ENCODE peak calls at places on chromosomes 1 and 21, in nine cellular contexts. One of them, this sample, is unnamed.
A peak's percentile ranks its signal among the peaks of the same experiment; 100 is the strongest.

GRCh38 chr1:18199462-18199861 is 91.9 kb downstream of the IGSF21 start:
- DNase-seq in adrenal gland: no peak
- DNase-seq in astrocyte of the spinal cord: no peak
- DNase-seq in fibroblast of the aortic adventitia: no peak
- DNase-seq in psoas muscle: no peak
- DNase-seq in AG04450: no peak
- DNase-seq in sigmoid colon: no peak
- DNase-seq in esophagus squamous epithelium: no peak
- DNase-seq in endothelial cell of umbilical vein: no peak
- DNase-seq in this sample: no peak

GRCh38 chr21:28734522-28735175 is 258.0 kb downstream of the LTN1 start:
- DNase-seq in adrenal gland: no peak
- DNase-seq in astrocyte of the spinal cord: no peak
- DNase-seq in fibroblast of the aortic adventitia: no peak
- DNase-seq in psoas muscle: no peak
- DNase-seq in AG04450: no peak
- DNase-seq in sigmoid colon: no peak
- DNase-seq in esophagus squamous epithelium: no peak
- DNase-seq in endothelial cell of umbilical vein: no peak
- DNase-seq in this sample: no peak

GRCh38 chr1:63593887-63594617 is 841 bp downstream of the PGM1 start:
- DNase-seq in adrenal gland: peak; percentile 82
- DNase-seq in astrocyte of the spinal cord: peak; percentile 25
- DNase-seq in fibroblast of the aortic adventitia: peak; percentile 30
- DNase-seq in psoas muscle: peak; percentile 92
- DNase-seq in AG04450: no peak
- DNase-seq in sigmoid colon: peak; percentile 80
- DNase-seq in esophagus squamous epithelium: peak; percentile 24
- DNase-seq in endothelial cell of umbilical vein: peak; percentile 15
- DNase-seq in this sample: peak; percentile 62

GRCh38 chr1:22525646-22526045 is 37.6 kb upstream of the EPHA8 start:
- DNase-seq in adrenal gland: no peak
- DNase-seq in astrocyte of the spinal cord: no peak
- DNase-seq in fibroblast of the aortic adventitia: no peak
- DNase-seq in psoas muscle: no peak
- DNase-seq in AG04450: no peak
- DNase-seq in sigmoid colon: no peak
- DNase-seq in esophagus squamous epithelium: no peak
- DNase-seq in endothelial cell of umbilical vein: no peak
- DNase-seq in this sample: no peak

GRCh38 chr1:172699111-172699510 is 40.2 kb downstream of the FASLG start:
- DNase-seq in adrenal gland: no peak
- DNase-seq in astrocyte of the spinal cord: peak; percentile 71
- DNase-seq in fibroblast of the aortic adventitia: peak; percentile 22
- DNase-seq in psoas muscle: no peak
- DNase-seq in AG04450: no peak
- DNase-seq in sigmoid colon: no peak
- DNase-seq in esophagus squamous epithelium: no peak
- DNase-seq in endothelial cell of umbilical vein: peak; percentile 60
- DNase-seq in this sample: no peak

GRCh38 chr1:19325958-19326747 is 14.0 kb downstream of the SLC66A1 start:
- DNase-seq in adrenal gland: no peak
- DNase-seq in astrocyte of the spinal cord: no peak
- DNase-seq in fibroblast of the aortic adventitia: no peak
- DNase-seq in psoas muscle: no peak
- DNase-seq in AG04450: no peak
- DNase-seq in sigmoid colon: no peak
- DNase-seq in esophagus squamous epithelium: no peak
- DNase-seq in endothelial cell of umbilical vein: no peak
- DNase-seq in this sample: no peak

GRCh38 chr1:227756172-227756959 is 21.1 kb downstream of the SNAP47 start:
- DNase-seq in adrenal gland: peak; percentile 59
- DNase-seq in astrocyte of the spinal cord: no peak
- DNase-seq in fibroblast of the aortic adventitia: peak; percentile 33
- DNase-seq in psoas muscle: peak; percentile 57
- DNase-seq in AG04450: no peak
- DNase-seq in sigmoid colon: peak; percentile 89
- DNase-seq in esophagus squamous epithelium: no peak
- DNase-seq in endothelial cell of umbilical vein: no peak
- DNase-seq in this sample: no peak

GRCh38 chr1:24110642-24111263 is 1.2 kb downstream of the MYOM3 start:
- DNase-seq in adrenal gland: no peak
- DNase-seq in astrocyte of the spinal cord: no peak
- DNase-seq in fibroblast of the aortic adventitia: no peak
- DNase-seq in psoas muscle: peak; percentile 95
- DNase-seq in AG04450: no peak
- DNase-seq in sigmoid colon: no peak
- DNase-seq in esophagus squamous epithelium: no peak
- DNase-seq in endothelial cell of umbilical vein: no peak
- DNase-seq in this sample: no peak

GRCh38 chr1:86421601-86422280 is 2.2 kb upstream of the CLCA2 start:
- DNase-seq in adrenal gland: peak; percentile 24
- DNase-seq in astrocyte of the spinal cord: peak; percentile 13
- DNase-seq in fibroblast of the aortic adventitia: peak; percentile 85
- DNase-seq in psoas muscle: no peak
- DNase-seq in AG04450: no peak
- DNase-seq in sigmoid colon: no peak
- DNase-seq in esophagus squamous epithelium: no peak
- DNase-seq in endothelial cell of umbilical vein: peak; percentile 35
- DNase-seq in this sample: peak; percentile 23

GRCh38 chr1:154729031-154729442 is 121.1 kb upstream of the ADAR start:
- DNase-seq in adrenal gland: no peak
- DNase-seq in astrocyte of the spinal cord: peak; percentile 48
- DNase-seq in fibroblast of the aortic adventitia: peak; percentile 64
- DNase-seq in psoas muscle: no peak
- DNase-seq in AG04450: no peak
- DNase-seq in sigmoid colon: peak; percentile 79
- DNase-seq in esophagus squamous epithelium: no peak
- DNase-seq in endothelial cell of umbilical vein: peak; percentile 80
- DNase-seq in this sample: no peak

GRCh38 chr1:179447489-179447888 is 81.7 kb downstream of the AXDND1 start:
- DNase-seq in adrenal gland: no peak
- DNase-seq in astrocyte of the spinal cord: no peak
- DNase-seq in fibroblast of the aortic adventitia: no peak
- DNase-seq in psoas muscle: no peak
- DNase-seq in AG04450: no peak
- DNase-seq in sigmoid colon: no peak
- DNase-seq in esophagus squamous epithelium: no peak
- DNase-seq in endothelial cell of umbilical vein: peak; percentile 4
- DNase-seq in this sample: peak; percentile 1

GRCh38 chr1:57165546-57165945 is 199.7 kb upstream of the C8B start:
- DNase-seq in adrenal gland: no peak
- DNase-seq in astrocyte of the spinal cord: peak; percentile 14
- DNase-seq in fibroblast of the aortic adventitia: peak; percentile 54
- DNase-seq in psoas muscle: no peak
- DNase-seq in AG04450: no peak
- DNase-seq in sigmoid colon: no peak
- DNase-seq in esophagus squamous epithelium: no peak
- DNase-seq in endothelial cell of umbilical vein: no peak
- DNase-seq in this sample: no peak

GRCh38 chr1:237565236-237565635 is 325.5 kb downstream of the ZP4 start:
- DNase-seq in adrenal gland: no peak
- DNase-seq in astrocyte of the spinal cord: no peak
- DNase-seq in fibroblast of the aortic adventitia: no peak
- DNase-seq in psoas muscle: no peak
- DNase-seq in AG04450: no peak
- DNase-seq in sigmoid colon: no peak
- DNase-seq in esophagus squamous epithelium: no peak
- DNase-seq in endothelial cell of umbilical vein: no peak
- DNase-seq in this sample: no peak

GRCh38 chr1:237566581-237566980 is 324.1 kb downstream of the ZP4 start:
- DNase-seq in adrenal gland: no peak
- DNase-seq in astrocyte of the spinal cord: no peak
- DNase-seq in fibroblast of the aortic adventitia: no peak
- DNase-seq in psoas muscle: no peak
- DNase-seq in AG04450: no peak
- DNase-seq in sigmoid colon: no peak
- DNase-seq in esophagus squamous epithelium: no peak
- DNase-seq in endothelial cell of umbilical vein: no peak
- DNase-seq in this sample: no peak

GRCh38 chr1:237556911-237557310 is 333.8 kb downstream of the ZP4 start:
- DNase-seq in adrenal gland: no peak
- DNase-seq in astrocyte of the spinal cord: no peak
- DNase-seq in fibroblast of the aortic adventitia: no peak
- DNase-seq in psoas muscle: no peak
- DNase-seq in AG04450: no peak
- DNase-seq in sigmoid colon: no peak
- DNase-seq in esophagus squamous epithelium: no peak
- DNase-seq in endothelial cell of umbilical vein: no peak
- DNase-seq in this sample: no peak

DNA sequence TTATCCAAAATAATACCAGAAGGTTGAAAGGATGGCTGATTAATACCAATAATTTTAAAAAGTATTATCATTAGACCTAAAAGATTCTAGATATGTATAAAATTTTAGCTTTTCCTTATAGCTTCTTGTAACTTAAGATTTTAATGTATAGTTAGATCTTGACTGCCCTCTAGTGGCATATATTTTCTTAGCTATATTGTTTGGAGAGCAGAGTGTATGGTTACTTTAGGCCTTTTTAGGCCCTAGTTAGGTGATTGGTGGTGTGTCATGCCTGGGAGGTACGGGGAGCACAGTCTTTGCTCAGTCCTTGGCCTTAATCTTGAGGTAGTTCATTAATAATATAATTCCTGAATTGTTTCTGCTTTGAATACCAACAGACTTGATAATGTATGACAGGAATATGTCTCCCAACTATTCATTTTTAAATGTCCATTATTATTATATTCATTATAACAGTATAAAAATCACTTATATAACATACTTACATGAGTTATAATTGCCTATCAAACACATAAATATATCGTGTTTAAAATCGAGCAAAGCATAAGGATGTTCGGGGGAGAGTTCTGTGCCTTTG is 328.4 kb downstream of the ZP4 start:
- DNase-seq in adrenal gland: no peak
- DNase-seq in astrocyte of the spinal cord: peak; percentile 70
- DNase-seq in fibroblast of the aortic adventitia: peak; percentile 61
- DNase-seq in psoas muscle: no peak
- DNase-seq in AG04450: peak; percentile 3
- DNase-seq in sigmoid colon: no peak
- DNase-seq in esophagus squamous epithelium: no peak
- DNase-seq in endothelial cell of umbilical vein: peak; percentile 44
- DNase-seq in this sample: peak; percentile 9
- TF ChIP-seq CTCF in adrenal gland: peak; percentile 60
- TF ChIP-seq CTCF in astrocyte of the spinal cord: peak; percentile 42
- TF ChIP-seq CTCF in fibroblast of the aortic adventitia: peak; percentile 41
- TF ChIP-seq CTCF in psoas muscle: peak; percentile 39
- TF ChIP-seq CTCF in AG04450: peak; percentile 58
- TF ChIP-seq CTCF in sigmoid colon: peak; percentile 35
- TF ChIP-seq CTCF in esophagus squamous epithelium: peak; percentile 42
- TF ChIP-seq CTCF in endothelial cell of umbilical vein: peak; percentile 43
- TF ChIP-seq CTCF in this sample: peak; percentile 39

GRCh38 chr1:145959957-145960467 is 2.2 kb upstream of the LIX1L start:
- DNase-seq in adrenal gland: no peak
- DNase-seq in astrocyte of the spinal cord: no peak
- DNase-seq in fibroblast of the aortic adventitia: no peak
- DNase-seq in psoas muscle: no peak
- DNase-seq in AG04450: no peak
- DNase-seq in sigmoid colon: no peak
- DNase-seq in esophagus squamous epithelium: no peak
- DNase-seq in endothelial cell of umbilical vein: no peak
- DNase-seq in this sample: no peak
- H3K4me3 ChIP-seq in adrenal gland: peak overlapping the region; percentile 63
- H3K4me3 ChIP-seq in astrocyte of the spinal cord: peak overlapping the region; percentile 63
- H3K4me3 ChIP-seq in fibroblast of the aortic adventitia: peak overlapping the region; percentile 71
- H3K4me3 ChIP-seq in psoas muscle: peak overlapping the region; percentile 85
- H3K4me3 ChIP-seq in AG04450: peak overlapping the region; percentile 72
- H3K4me3 ChIP-seq in sigmoid colon: peak overlapping the region; percentile 60
- H3K4me3 ChIP-seq in esophagus squamous epithelium: peak overlapping the region; percentile 61
- H3K4me3 ChIP-seq in endothelial cell of umbilical vein: peak overlapping the region; percentile 32
- H3K4me3 ChIP-seq in this sample: peak overlapping the region; percentile 73

DNA sequence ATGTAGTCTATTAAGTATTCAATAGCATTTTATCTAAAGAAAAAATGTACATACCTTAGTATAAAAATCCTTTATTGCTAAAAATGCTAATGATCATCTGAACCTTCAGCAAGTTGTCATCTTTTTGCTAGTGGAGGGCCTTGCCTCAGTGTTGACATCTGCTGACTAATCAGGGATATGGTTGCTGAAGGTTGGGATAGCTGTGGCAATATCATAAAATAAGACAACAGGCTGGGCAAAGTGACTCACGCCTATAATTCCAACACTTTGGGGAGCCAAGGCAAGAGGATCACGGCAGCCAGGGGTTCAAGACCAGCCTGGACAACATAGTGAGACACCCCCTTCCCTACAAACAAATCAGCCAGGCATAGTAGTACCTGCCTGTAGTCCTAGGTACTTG is 9.0 kb downstream of the DYNLT5 start:
- DNase-seq in adrenal gland: peak; percentile 7
- DNase-seq in astrocyte of the spinal cord: no peak
- DNase-seq in fibroblast of the aortic adventitia: peak; percentile 25
- DNase-seq in psoas muscle: no peak
- DNase-seq in AG04450: no peak
- DNase-seq in sigmoid colon: no peak
- DNase-seq in esophagus squamous epithelium: no peak
- DNase-seq in endothelial cell of umbilical vein: no peak
- DNase-seq in this sample: peak; percentile 50
- TF ChIP-seq CTCF in adrenal gland: no peak
- TF ChIP-seq CTCF in astrocyte of the spinal cord: peak; percentile 10
- TF ChIP-seq CTCF in fibroblast of the aortic adventitia: peak; percentile 8
- TF ChIP-seq CTCF in psoas muscle: no peak
- TF ChIP-seq CTCF in AG04450: no peak
- TF ChIP-seq CTCF in sigmoid colon: no peak
- TF ChIP-seq CTCF in esophagus squamous epithelium: no peak
- TF ChIP-seq CTCF in endothelial cell of umbilical vein: no peak
- TF ChIP-seq CTCF in this sample: no peak

DNA sequence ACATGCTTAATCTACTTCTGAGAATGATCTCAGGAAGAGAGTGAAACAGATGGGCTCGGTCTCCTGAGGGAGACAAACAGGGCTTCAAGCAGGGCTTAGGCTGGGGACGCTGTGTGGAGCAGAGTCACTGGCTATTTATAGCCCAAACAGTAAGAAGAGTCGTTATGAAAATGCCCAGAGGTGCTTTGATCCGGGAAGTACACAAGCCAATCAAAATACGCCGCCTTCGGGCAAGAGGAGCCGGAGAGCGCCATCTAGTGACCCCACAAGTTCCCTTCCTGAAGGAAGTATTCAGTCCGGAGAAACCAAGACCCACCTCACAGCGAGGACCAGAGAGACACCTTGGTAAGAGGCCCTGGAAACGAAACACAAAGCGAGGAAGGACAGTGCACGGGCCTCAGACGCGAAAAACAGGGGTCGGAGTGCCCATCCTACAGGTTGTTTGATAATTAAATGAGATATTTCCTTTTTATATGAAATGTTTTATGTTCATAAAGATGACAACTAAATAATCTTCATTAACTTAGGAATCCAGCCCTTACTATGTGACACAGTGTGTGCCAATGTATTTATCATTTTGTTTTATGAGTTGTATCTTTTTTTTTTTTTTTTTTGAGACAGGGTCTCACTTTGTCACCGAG is 25.0 kb upstream of the SCCPDH start:
- DNase-seq in adrenal gland: peak; percentile 90
- DNase-seq in astrocyte of the spinal cord: peak; percentile 92
- DNase-seq in fibroblast of the aortic adventitia: peak; percentile 94
- DNase-seq in psoas muscle: peak; percentile 93
- DNase-seq in AG04450: peak; percentile 92
- DNase-seq in sigmoid colon: peak; percentile 95
- DNase-seq in esophagus squamous epithelium: peak; percentile 44
- DNase-seq in endothelial cell of umbilical vein: peak; percentile 93
- DNase-seq in this sample: peak; percentile 96
- H3K4me3 ChIP-seq in adrenal gland: no peak overlapping the region
- H3K4me3 ChIP-seq in astrocyte of the spinal cord: peak overlapping the region; percentile 12
- H3K4me3 ChIP-seq in fibroblast of the aortic adventitia: peak overlapping the region; percentile 50
- H3K4me3 ChIP-seq in psoas muscle: peak overlapping the region; percentile 53
- H3K4me3 ChIP-seq in AG04450: peak overlapping the region; percentile 25
- H3K4me3 ChIP-seq in sigmoid colon: peak overlapping the region; percentile 29
- H3K4me3 ChIP-seq in esophagus squamous epithelium: peak overlapping the region; percentile 30
- H3K4me3 ChIP-seq in endothelial cell of umbilical vein: no peak overlapping the region
- H3K4me3 ChIP-seq in this sample: peak overlapping the region; percentile 47

GRCh38 chr21:44455524-44456206 is 355 bp downstream of the LRRC3 start:
- DNase-seq in adrenal gland: peak; percentile 58
- DNase-seq in astrocyte of the spinal cord: peak; percentile 2
- DNase-seq in fibroblast of the aortic adventitia: peak; percentile 17
- DNase-seq in psoas muscle: peak; percentile 61
- DNase-seq in AG04450: no peak
- DNase-seq in sigmoid colon: peak; percentile 83
- DNase-seq in esophagus squamous epithelium: no peak
- DNase-seq in endothelial cell of umbilical vein: peak; percentile 27
- DNase-seq in this sample: peak; percentile 72
- TF ChIP-seq CTCF in adrenal gland: no peak
- TF ChIP-seq CTCF in astrocyte of the spinal cord: peak; percentile 5
- TF ChIP-seq CTCF in fibroblast of the aortic adventitia: no peak
- TF ChIP-seq CTCF in psoas muscle: no peak
- TF ChIP-seq CTCF in AG04450: no peak
- TF ChIP-seq CTCF in sigmoid colon: no peak
- TF ChIP-seq CTCF in esophagus squamous epithelium: no peak
- TF ChIP-seq CTCF in endothelial cell of umbilical vein: peak; percentile 21
- TF ChIP-seq CTCF in this sample: no peak